ENCODE peak calls at places on chromosomes 3 and 15, in six cellular contexts. G, C, I, F, A and E are unnamed samples.
A peak's percentile ranks its signal among the peaks of the same experiment; 100 is the strongest.

GRCh38 chr15:76099388-76099787 is 39.6 kb downstream of the TMEM266 start:
- DNase-seq in G (no peak), C (no peak), I (no peak), F (no peak), A (no peak), E (no peak)

GRCh38 chr15:75840659-75841058 is 2.6 kb upstream of the UBE2Q2 start:
- DNase-seq in G (peak; percentile 67), C (no peak), I (no peak), F (peak; percentile 51), A (no peak), E (no peak)

GRCh38 chr3:149315694-149316093 is 17.7 kb downstream of the TM4SF18 start:
- DNase-seq in G (no peak), C (no peak), I (no peak), F (no peak), A (no peak), E (no peak)

GRCh38 chr3:105527949-105528348 is 161.2 kb downstream of the ALCAM start:
- DNase-seq in G (no peak), C (no peak), I (no peak), F (peak; percentile 71), A (no peak), E (no peak)

GRCh38 chr15:46442196-46442595 is 807.4 kb downstream of the SQOR start:
- DNase-seq in G (no peak), C (no peak), I (no peak), F (peak; percentile 36), A (no peak), E (no peak)

GRCh38 chr15:58980351-58980939 is 7.0 kb upstream of the RNF111 start:
- DNase-seq in G (no peak), C (no peak), I (no peak), F (no peak), A (no peak), E (no peak)

GRCh38 chr15:74920472-74920871 is 13.8 kb upstream of the FAM219B start:
- DNase-seq in G (no peak), C (no peak), I (no peak), F (no peak), A (no peak), E (no peak)

GRCh38 chr3:69094467-69095205 is 9.9 kb downstream of the ARL6IP5 start:
- DNase-seq in G (peak; percentile 27), C (no peak), I (no peak), F (no peak), A (no peak), E (no peak)

GRCh38 chr3:14522129-14522691 is 17.9 kb downstream of the GRIP2 start:
- DNase-seq in G (no peak), C (no peak), I (no peak), F (no peak), A (no peak), E (no peak)

GRCh38 chr3:24302382-24302781 is 192.3 kb downstream of the THRB start:
- DNase-seq in G (no peak), C (no peak), I (no peak), F (peak; percentile 81), A (no peak), E (no peak)